ENCODE peak calls at places on chromosomes 2 and 18, in six cellular contexts. B, W, L, Q, Z and D are unnamed samples.

GRCh38 chr2:174243812-174244211 is 4.5 kb downstream of the OLA1 start:
- DNase-seq in Q (no peak), L (no peak), W (no peak), B (no peak), Z (no peak), D (no peak)

GRCh38 chr18:62485684-62486083 is 37.1 kb upstream of the ZCCHC2 start:
- DNase-seq in B (peak; percentile 76), Q (peak; percentile 40), W (no peak), L (no peak), Z (peak; percentile 67), D (peak; percentile 41)

GRCh38 chr2:145094353-145094752 is 574.4 kb upstream of the ZEB2 start:
- DNase-seq in W (no peak), Z (no peak), L (no peak), Q (no peak), B (peak; percentile 46), D (no peak)

GRCh38 chr18:50836521-50836957 is 16.7 kb upstream of the MRO start:
- DNase-seq in L (no peak), W (peak; percentile 32), Z (peak; percentile 48), Q (no peak), B (peak; percentile 35), D (no peak)

GRCh38 chr2:8488001-8488738 is 193.7 kb upstream of the ID2 start:
- DNase-seq in Z (no peak), B (no peak), L (no peak), Q (no peak), W (peak; percentile 95), D (no peak)

GRCh38 chr2:27262379-27263286 is at the start of gene SLC30A3:
- DNase-seq in Z (peak; percentile 64), L (peak; percentile 97), Q (no peak), W (no peak), B (no peak), D (peak; percentile 99)

GRCh38 chr2:105378276-105378840 is 20.5 kb downstream of the FHL2 start:
- DNase-seq in Z (no peak), B (no peak), L (no peak), Q (no peak), W (no peak), D (no peak)

GRCh38 chr2:181876614-181877063 is 14.9 kb upstream of the ITPRID2 start:
- DNase-seq in Q (no peak), B (peak; percentile 68), W (no peak), Z (peak; percentile 95), L (no peak), D (no peak)

GRCh38 chr2:30385327-30385726 is 61.7 kb upstream of the LCLAT1 start:
- DNase-seq in B (peak; percentile 63), W (no peak), Q (no peak), Z (peak; percentile 36), L (no peak), D (peak; percentile 27)

GRCh38 chr2:15850534-15850933 is 89.8 kb upstream of the MYCN start:
- DNase-seq in B (no peak), W (no peak), Q (no peak), Z (no peak), L (no peak), D (no peak)

GRCh38 chr2:216803803-216804202 is 56.1 kb downstream of the TNP1 start:
- DNase-seq in B (no peak), L (no peak), Q (no peak), Z (no peak), W (no peak), D (no peak)

GRCh38 chr18:36516726-36517125 is 219.2 kb downstream of the FHOD3 start:
- DNase-seq in Q (no peak), W (no peak), B (no peak), Z (no peak), L (no peak), D (no peak)
- TF ChIP-seq SMC3 in Q (no peak), W (no peak), B (no peak), Z (no peak), L (no peak), D (no peak)

GRCh38 chr18:70762812-70763211 is 474.0 kb downstream of the SOCS6 start:
- DNase-seq in Q (no peak), B (no peak), Z (no peak), L (no peak), W (no peak), D (no peak)

GRCh38 chr18:70758780-70759179 is 469.9 kb downstream of the SOCS6 start:
- DNase-seq in B (no peak), L (no peak), Z (no peak), W (no peak), Q (no peak), D (no peak)
- TF ChIP-seq SMC3 in B (no peak), L (no peak), Z (no peak), W (no peak), Q (no peak), D (no peak)

GRCh38 chr2:50863218-50863617 is 168.7 kb downstream of the NRXN1 start:
- DNase-seq in Q (no peak), W (no peak), B (no peak), L (no peak), Z (no peak), D (no peak)
- TF ChIP-seq SMC3 in Q (no peak), W (no peak), B (no peak), L (no peak), Z (no peak), D (no peak)

DNA sequence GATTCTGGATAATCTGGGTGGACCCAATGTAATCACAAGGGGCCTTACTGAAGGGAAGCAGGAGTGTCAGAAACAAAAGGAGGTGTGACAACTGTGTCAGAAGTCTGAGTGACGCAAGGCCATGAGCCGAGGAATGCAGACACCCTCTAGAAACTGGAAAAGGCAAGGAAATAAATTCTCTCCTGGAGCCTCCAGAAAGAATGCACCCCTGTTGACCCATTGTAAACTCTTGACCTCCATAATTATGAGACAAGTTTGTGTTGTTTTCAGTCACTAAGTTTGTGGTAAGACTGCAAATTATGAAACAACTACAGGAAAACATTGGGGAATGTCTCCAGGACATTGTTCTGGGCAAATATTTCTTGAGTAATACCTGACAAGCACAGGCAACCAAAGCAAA is 47.3 kb upstream of the B3GNT7 start:
- DNase-seq in Q (peak; percentile 28), Z (peak; percentile 44), B (no peak), W (no peak), L (no peak), D (no peak)
- TF ChIP-seq SMC3 in Q (no peak), Z (no peak), B (no peak), W (no peak), L (no peak), D (no peak)

GRCh38 chr2:120994301-120994700 is 258.6 kb downstream of the GLI2 start:
- DNase-seq in W (no peak), Z (no peak), Q (no peak), B (no peak), L (no peak), D (no peak)

GRCh38 chr2:120993661-120994060 is 258.0 kb downstream of the GLI2 start:
- DNase-seq in B (no peak), L (no peak), Q (no peak), Z (no peak), W (no peak), D (no peak)

GRCh38 chr2:120991401-120991800 is 255.7 kb downstream of the GLI2 start:
- DNase-seq in Z (no peak), B (no peak), L (no peak), Q (no peak), W (no peak), D (no peak)

GRCh38 chr2:120990451-120990871 is 254.8 kb downstream of the GLI2 start:
- DNase-seq in Z (no peak), Q (no peak), W (no peak), L (no peak), B (no peak), D (no peak)

GRCh38 chr2:120992791-120993555 is 257.3 kb downstream of the GLI2 start:
- DNase-seq in W (no peak), Z (no peak), B (no peak), L (no peak), Q (no peak), D (no peak)
- TF ChIP-seq SMC3 in W (no peak), Z (no peak), B (no peak), L (no peak), Q (no peak), D (no peak)

GRCh38 chr2:12227941-12228608 is 481.6 kb downstream of the LPIN1 start:
- DNase-seq in Z (no peak), B (peak; percentile 81), W (no peak), L (no peak), Q (no peak), D (no peak)
- TF ChIP-seq SMC3 in Z (no peak), B (no peak), W (no peak), L (no peak), Q (no peak), D (no peak)

GRCh38 chr2:233387225-233387624 is 32.9 kb downstream of the DGKD start:
- DNase-seq in W (no peak), Z (no peak), Q (no peak), B (no peak), L (no peak), D (no peak)

GRCh38 chr2:233384811-233385488 is 30.7 kb downstream of the DGKD start:
- DNase-seq in B (no peak), W (no peak), L (no peak), Q (no peak), Z (no peak), D (no peak)

GRCh38 chr2:233385489-233386044 is 31.3 kb downstream of the DGKD start:
- DNase-seq in W (peak; percentile 63), L (no peak), B (no peak), Q (no peak), Z (no peak), D (no peak)

GRCh38 chr2:233387667-233388528 is 33.6 kb downstream of the DGKD start:
- DNase-seq in W (no peak), L (peak; percentile 90), Z (peak; percentile 88), Q (peak; percentile 85), B (peak; percentile 96), D (no peak)

GRCh38 chr2:233386382-233387041 is 32.2 kb downstream of the DGKD start:
- DNase-seq in Z (peak; percentile 79), Q (no peak), W (no peak), L (no peak), B (peak; percentile 51), D (no peak)
- TF ChIP-seq SMC3 in Z (no peak), Q (no peak), W (no peak), L (no peak), B (no peak), D (no peak)

DNA sequence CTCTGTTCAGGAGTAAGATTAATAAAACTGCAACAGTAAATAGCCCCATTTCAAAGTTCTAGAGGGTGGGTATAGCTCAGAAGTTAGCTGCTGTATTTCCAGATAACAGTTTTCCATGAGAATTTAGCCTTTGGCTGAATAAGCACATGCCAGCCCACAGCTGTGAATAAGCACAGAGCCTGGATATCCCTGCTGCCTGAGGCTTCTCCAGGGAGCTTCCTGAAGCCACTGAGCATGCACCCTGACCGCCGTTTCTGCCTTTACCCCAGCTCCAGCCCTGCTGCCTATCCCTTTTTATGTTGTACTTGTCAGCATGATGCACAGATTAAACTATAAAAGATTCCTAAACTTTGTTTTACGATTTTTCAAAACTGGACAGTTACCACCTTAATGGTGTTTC is 85.3 kb downstream of the FEZ2 start:
- DNase-seq in B (no peak), Z (no peak), W (no peak), L (peak; percentile 25), Q (no peak), D (no peak)
- TF ChIP-seq SMC3 in B (no peak), Z (no peak), W (no peak), L (no peak), Q (no peak), D (no peak)